ENCODE peak calls at places on chromosomes 5 and 9, in ten cellular contexts. X is mucosa of descending colon, M is astrocyte of the spinal cord, F is A673, V is esophagus squamous epithelium, U is left ventricle myocardium inferior, P is prostate gland, W is left lung, Q is fibroblast of mammary gland, Y is AG04449. H is an unnamed sample.

GRCh38 chr9:37827483-37828165 is 27.0 kb downstream of the DCAF10 start:
- DNase-seq in F (no peak), V (no peak), P (no peak), Q (no peak), X (no peak), U (no peak), W (no peak), Y (no peak), M (no peak), H (no peak)

GRCh38 chr9:85521331-85522197 is 220.2 kb downstream of the AGTPBP1 start:
- DNase-seq in W (no peak), F (peak), Y (no peak), X (no peak), M (no peak), V (no peak), P (peak), U (peak), Q (no peak), H (no peak)

GRCh38 chr9:79131876-79132377 is 439.8 kb upstream of the TLE4 start:
- DNase-seq in P (no peak), Y (no peak), X (no peak), M (no peak), F (no peak), V (no peak), Q (no peak), U (no peak), W (no peak), H (no peak)

GRCh38 chr5:15956622-15957021 is 223.0 kb downstream of the MARCHF11 start:
- DNase-seq in P (no peak), Q (no peak), M (no peak), W (no peak), Y (no peak), V (no peak), X (no peak), F (no peak), U (no peak), H (no peak)

GRCh38 chr9:69081261-69081660 is 45.7 kb downstream of the FXN start:
- DNase-seq in M (no peak), W (no peak), F (no peak), X (no peak), V (no peak), U (no peak), P (no peak), Q (no peak), Y (no peak), H (no peak)

GRCh38 chr5:168128556-168128955 is 162.9 kb upstream of the WWC1 start:
- DNase-seq in U (no peak), F (no peak), X (no peak), V (no peak), Q (no peak), Y (no peak), P (no peak), W (no peak), M (no peak), H (no peak)

GRCh38 chr9:112224401-112225289 is 49.5 kb upstream of the SUSD1 start:
- DNase-seq in M (peak), Y (no peak), U (no peak), P (no peak), V (no peak), Q (peak), F (no peak), X (no peak), W (no peak), H (no peak)

GRCh38 chr5:157540707-157541451 is 34.7 kb downstream of the ADAM19 start:
- DNase-seq in F (peak), P (no peak), W (peak), M (peak), Y (no peak), X (peak), U (peak), Q (peak), V (peak), H (no peak)

GRCh38 chr5:96064905-96065304 is 103.3 kb upstream of the ELL2 start:
- DNase-seq in Q (no peak), V (no peak), Y (no peak), W (no peak), M (no peak), P (no peak), U (no peak), X (no peak), F (no peak), H (no peak)

GRCh38 chr5:89471115-89471514 is 588.1 kb upstream of the MEF2C start:
- DNase-seq in M (no peak), P (no peak), Y (no peak), U (no peak), V (no peak), W (no peak), Q (no peak), X (no peak), F (no peak), H (no peak)

GRCh38 chr9:26656003-26656940 is 236.3 kb downstream of the CAAP1 start:
- DNase-seq in Y (no peak), W (no peak), V (no peak), P (peak), M (peak), Q (peak), F (peak), X (no peak), U (no peak), H (no peak)

GRCh38 chr9:23375511-23375910 is 450.5 kb downstream of the ELAVL2 start:
- DNase-seq in V (no peak), U (no peak), M (peak), W (no peak), Q (peak), F (no peak), P (no peak), X (no peak), Y (no peak), H (no peak)

GRCh38 chr5:178940569-178941360 is at the start of gene ZNF454:
- DNase-seq in W (peak), X (peak), F (peak), Q (peak), Y (peak), P (peak), U (peak), V (peak), M (peak), H (peak)

GRCh38 chr9:136589766-136590740 is 44.2 kb upstream of the NOTCH1 start:
- DNase-seq in F (no peak), U (no peak), Q (no peak), X (no peak), V (no peak), W (no peak), P (no peak), Y (no peak), M (no peak), H (no peak)

GRCh38 chr9:89597711-89598707 is 6.8 kb upstream of the GADD45G start:
- DNase-seq in Y (no peak), V (no peak), F (peak), W (no peak), M (peak), Q (peak), U (no peak), X (no peak), P (peak), H (no peak)

GRCh38 chr5:56671571-56671970 is 143.8 kb upstream of the MAP3K1 start:
- DNase-seq in P (no peak), V (no peak), U (no peak), W (no peak), Y (no peak), M (no peak), Q (no peak), F (no peak), X (no peak), H (no peak)

GRCh38 chr5:24110019-24110615 is 534.7 kb downstream of the CDH10 start:
- DNase-seq in M (peak), Y (no peak), U (no peak), W (no peak), X (no peak), P (no peak), Q (peak), V (no peak), F (peak), H (no peak)

GRCh38 chr9:35798658-35799366 is 7.4 kb downstream of the NPR2 start:
- DNase-seq in W (no peak), U (no peak), Y (no peak), X (no peak), P (no peak), V (no peak), M (no peak), Q (peak), F (no peak), H (peak)

GRCh38 chr5:118791986-118792734 is 196.2 kb downstream of the DTWD2 start:
- DNase-seq in F (peak), Y (peak), U (no peak), W (no peak), X (no peak), P (peak), Q (peak), V (no peak), M (peak), H (peak)

GRCh38 chr5:58281189-58281588 is 178.7 kb downstream of the PLK2 start:
- DNase-seq in U (no peak), X (no peak), V (no peak), F (no peak), P (no peak), Q (no peak), W (no peak), Y (no peak), M (no peak), H (no peak)

GRCh38 chr5:33343661-33344327 is 97.0 kb upstream of the TARS1 start:
- DNase-seq in P (no peak), M (peak), W (no peak), V (no peak), F (no peak), Y (peak), U (no peak), Q (peak), X (no peak), H (peak)

GRCh38 chr5:122053181-122054109 is 24.6 kb downstream of the LOX start:
- DNase-seq in V (no peak), P (no peak), X (peak), U (no peak), W (peak), F (no peak), M (no peak), Y (no peak), Q (peak), H (no peak)

GRCh38 chr9:125626187-125626586 is 80.8 kb downstream of the MAPKAP1 start:
- DNase-seq in Q (peak), P (no peak), W (no peak), X (no peak), V (no peak), Y (no peak), F (no peak), U (no peak), M (peak), H (no peak)

GRCh38 chr5:1466631-1467265 is 21.5 kb upstream of the SLC6A3 start:
- DNase-seq in Q (no peak), P (no peak), X (peak), V (no peak), M (no peak), Y (no peak), U (no peak), F (no peak), W (peak), H (no peak)

GRCh38 chr9:89579741-89580395 is 24.9 kb upstream of the GADD45G start:
- DNase-seq in F (no peak), Y (no peak), Q (no peak), M (no peak), W (no peak), X (no peak), U (no peak), V (no peak), P (no peak), H (no peak)

GRCh38 chr9:16344343-16344742 is 526.1 kb downstream of the BNC2 start:
- DNase-seq in Y (peak), F (peak), P (no peak), M (peak), W (no peak), V (no peak), Q (peak), U (no peak), X (no peak), H (no peak)

GRCh38 chr9:126885089-126885753 is 24.8 kb downstream of the ZBTB34 start:
- DNase-seq in W (no peak), F (no peak), X (no peak), U (no peak), Q (peak), V (no peak), M (no peak), P (no peak), Y (no peak), H (peak)

GRCh38 chr5:73214921-73215490 is 42.0 kb downstream of the TMEM174 start:
- DNase-seq in V (no peak), F (no peak), P (no peak), Y (no peak), M (no peak), W (no peak), Q (no peak), X (no peak), U (no peak), H (no peak)

DNA sequence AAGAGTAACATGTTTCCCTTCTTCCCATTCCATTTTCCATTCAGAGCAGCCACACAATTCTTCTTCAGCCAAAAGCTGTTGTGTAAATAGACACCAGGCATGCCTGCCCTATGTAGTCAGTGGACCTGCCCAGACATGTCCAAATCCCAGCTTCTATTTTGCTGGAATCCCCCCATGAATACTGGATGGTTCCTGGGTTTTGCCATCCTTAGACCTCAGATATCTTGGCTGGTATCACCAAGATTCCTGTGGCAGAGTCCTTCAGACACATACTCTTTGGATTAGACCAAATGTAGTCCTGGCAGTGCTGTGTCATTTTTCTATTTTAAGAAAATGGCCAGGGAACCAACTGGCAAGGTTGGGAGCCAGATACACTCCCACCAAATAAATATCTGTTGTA is 10.3 kb downstream of the FST start:
- DNase-seq in W (no peak), Q (peak), F (no peak), V (no peak), P (no peak), X (no peak), U (no peak), M (peak), Y (peak), H (no peak)
- H3K4me3 ChIP-seq in W (no peak), Q (no peak), F (no peak), V (no peak), P (no peak), X (no peak), U (no peak), M (no peak), Y (no peak), H (no peak)

DNA sequence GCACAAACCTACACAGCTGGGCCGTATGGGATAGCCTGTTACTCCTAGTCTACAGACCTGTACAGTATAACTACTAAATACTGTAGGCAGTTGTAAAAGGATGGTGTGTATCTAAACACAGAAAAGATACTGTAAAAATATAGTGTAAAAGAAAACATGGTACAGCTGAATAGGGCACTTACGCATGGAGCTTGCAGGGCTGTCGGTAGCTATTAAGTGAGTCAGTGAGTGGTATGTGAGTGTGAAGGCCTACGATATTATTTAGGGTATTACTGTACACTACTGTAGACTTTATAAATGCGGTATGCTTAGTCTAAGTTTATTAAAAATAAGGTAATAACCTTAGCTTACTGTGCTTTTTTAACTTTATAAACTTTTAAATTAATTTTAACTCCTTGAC is 1.2 kb downstream of the ZCCHC9 start:
- DNase-seq in V (no peak), W (no peak), Q (peak), Y (no peak), M (no peak), X (no peak), U (no peak), P (no peak), F (no peak), H (no peak)
- H3K4me3 ChIP-seq in V (peak), W (no peak), Q (peak), Y (peak), M (peak), X (no peak), U (peak), P (no peak), F (peak), H (peak)

DNA sequence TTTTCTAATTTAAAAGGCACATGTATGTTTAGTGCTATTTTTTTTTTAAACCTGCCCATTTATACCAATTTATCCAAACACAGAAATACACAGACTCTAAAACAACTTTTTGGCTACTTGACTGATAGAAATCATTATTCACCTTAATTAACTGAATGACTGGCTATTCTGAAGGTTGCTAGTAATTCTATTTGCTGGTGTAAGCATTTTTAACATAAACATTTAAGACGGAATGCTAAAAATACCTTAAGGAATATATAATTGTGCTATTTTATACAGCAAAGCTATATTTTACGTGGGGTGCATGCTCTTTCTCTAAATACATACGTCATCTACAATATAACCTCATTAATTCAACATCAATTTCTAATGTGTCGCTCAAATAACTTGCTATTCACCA is 14.9 kb downstream of the GLIS3 start:
- DNase-seq in W (no peak), Y (no peak), U (no peak), Q (no peak), V (no peak), M (no peak), X (no peak), F (no peak), P (no peak), H (no peak)
- H3K4me3 ChIP-seq in W (no peak), Y (no peak), U (no peak), Q (no peak), V (no peak), M (no peak), X (no peak), F (no peak), P (no peak), H (no peak)

GRCh38 chr9:113991714-113992113 is 86.4 kb downstream of the AMBP start:
- DNase-seq in P (no peak), X (no peak), V (no peak), U (no peak), Q (no peak), M (no peak), W (peak), F (no peak), Y (no peak), H (no peak)

GRCh38 chr9:113990975-113991471 is 87.1 kb downstream of the AMBP start:
- DNase-seq in P (no peak), V (no peak), W (peak), Q (peak), U (no peak), Y (no peak), X (no peak), M (no peak), F (no peak), H (no peak)

GRCh38 chr9:113992994-113993393 is 85.1 kb downstream of the AMBP start:
- DNase-seq in P (no peak), W (peak), Q (no peak), Y (no peak), X (no peak), M (no peak), V (no peak), U (no peak), F (no peak), H (no peak)

GRCh38 chr9:113993838-113994540 is 84.1 kb downstream of the AMBP start:
- DNase-seq in Q (peak), V (no peak), F (peak), P (peak), M (peak), X (peak), U (peak), Y (no peak), W (peak), H (no peak)

DNA sequence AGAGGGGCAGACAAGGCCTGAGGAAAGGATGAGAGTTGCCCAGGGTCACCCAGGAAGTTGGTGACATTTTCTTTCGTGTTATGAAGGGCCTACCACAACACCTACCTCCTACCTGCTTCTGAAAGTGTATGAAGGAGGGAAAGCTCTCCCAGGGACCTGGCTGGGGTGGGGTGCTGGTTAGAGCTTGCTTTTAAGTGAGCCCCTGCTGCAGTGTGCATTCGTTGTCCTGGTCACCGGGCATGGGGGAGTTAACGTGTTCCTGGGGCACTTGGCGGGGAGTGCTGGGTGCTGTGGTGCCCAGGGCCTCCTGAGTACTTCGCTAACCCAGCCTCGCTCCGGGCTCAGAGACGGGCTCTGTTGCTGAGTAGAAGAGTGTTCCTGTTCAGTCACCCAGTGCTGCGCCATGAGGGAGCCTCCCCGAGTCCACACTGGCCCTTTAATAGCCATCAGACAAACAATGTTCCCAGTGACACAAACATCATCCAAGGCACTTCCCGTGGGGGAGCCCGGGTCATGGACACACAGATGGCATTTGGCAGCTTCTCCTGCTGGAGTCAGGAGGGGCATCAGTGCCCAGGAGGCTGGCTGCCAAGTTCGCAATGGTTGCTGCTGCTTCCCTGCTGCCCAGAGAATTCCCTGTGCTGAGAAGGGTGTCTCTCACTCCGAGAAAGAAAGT is 85.7 kb downstream of the AMBP start:
- DNase-seq in F (no peak), Y (no peak), W (peak), Q (no peak), M (no peak), V (no peak), U (peak), X (no peak), P (peak), H (no peak)
- H3K4me3 ChIP-seq in F (no peak), Y (no peak), W (no peak), Q (no peak), M (no peak), V (no peak), U (peak), X (no peak), P (no peak), H (no peak)

DNA sequence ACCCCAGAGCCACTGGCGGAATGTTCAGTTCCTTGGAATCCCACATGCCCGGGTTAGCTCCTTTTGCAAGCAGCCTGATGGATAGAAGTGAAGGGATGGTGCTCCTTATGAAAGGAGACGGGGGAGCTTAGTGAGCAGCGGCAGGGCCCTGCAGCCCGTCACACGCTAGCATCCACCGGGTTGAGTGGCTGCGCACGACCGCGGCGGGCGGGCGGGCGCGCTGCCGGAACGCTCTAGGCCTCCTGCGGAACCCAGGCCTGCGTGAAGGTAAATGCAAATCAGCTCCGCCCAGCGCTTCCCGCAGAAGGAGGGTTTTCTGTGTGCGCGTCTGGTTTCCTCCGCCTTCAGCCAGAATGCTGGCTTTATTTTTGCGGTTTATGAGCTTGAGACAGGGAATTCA is 19.8 kb downstream of the IL12B start:
- DNase-seq in F (no peak), M (peak), P (peak), X (peak), Q (no peak), U (no peak), W (peak), V (peak), Y (no peak), H (no peak)
- H3K4me3 ChIP-seq in F (no peak), M (peak), P (no peak), X (no peak), Q (no peak), U (no peak), W (no peak), V (peak), Y (no peak), H (peak)

H was measured in epithelial cell of proximal tubule.